ENCODE peak calls at places on chromosomes 6 and 20, in nine cellular contexts. One of them, this sample, is unnamed.

GRCh38 chr6:72922401-72922800 is 300.5 kb downstream of the KCNQ5 start:
- DNase-seq in KG1: no peak
- DNase-seq in H54: no peak
- DNase-seq in stromal cell of bone marrow: no peak
- DNase-seq in LoVo: no peak
- DNase-seq in NB4: no peak
- DNase-seq in NCI-H1930: no peak
- DNase-seq in left cardiac atrium: no peak
- DNase-seq in T-helper 9 cell: no peak
- DNase-seq in this sample: no peak

GRCh38 chr6:42788671-42789070 is 6.8 kb downstream of the BICRAL start:
- DNase-seq in KG1: no peak
- DNase-seq in H54: no peak
- DNase-seq in stromal cell of bone marrow: no peak
- DNase-seq in LoVo: no peak
- DNase-seq in NB4: no peak
- DNase-seq in NCI-H1930: no peak
- DNase-seq in left cardiac atrium: no peak
- DNase-seq in T-helper 9 cell: no peak
- DNase-seq in this sample: no peak

GRCh38 chr6:12010635-12011275 is 1.4 kb upstream of the HIVEP1 start:
- DNase-seq in KG1: no peak
- DNase-seq in H54: no peak
- DNase-seq in stromal cell of bone marrow: no peak
- DNase-seq in LoVo: peak; percentile 71
- DNase-seq in NB4: peak; percentile 75
- DNase-seq in NCI-H1930: peak; percentile 44
- DNase-seq in left cardiac atrium: peak; percentile 79
- DNase-seq in T-helper 9 cell: no peak
- DNase-seq in this sample: peak; percentile 70

GRCh38 chr6:136643850-136644596 is 93.8 kb upstream of the MAP7 start:
- DNase-seq in KG1: no peak
- DNase-seq in H54: peak; percentile 19
- DNase-seq in stromal cell of bone marrow: peak; percentile 66
- DNase-seq in LoVo: peak; percentile 81
- DNase-seq in NB4: peak; percentile 77
- DNase-seq in NCI-H1930: peak; percentile 63
- DNase-seq in left cardiac atrium: peak; percentile 92
- DNase-seq in T-helper 9 cell: peak; percentile 89
- DNase-seq in this sample: peak; percentile 80

GRCh38 chr6:4879724-4880372 is 103.6 kb downstream of the CDYL start:
- DNase-seq in KG1: no peak
- DNase-seq in H54: no peak
- DNase-seq in stromal cell of bone marrow: no peak
- DNase-seq in LoVo: no peak
- DNase-seq in NB4: no peak
- DNase-seq in NCI-H1930: no peak
- DNase-seq in left cardiac atrium: no peak
- DNase-seq in T-helper 9 cell: no peak
- DNase-seq in this sample: no peak

GRCh38 chr6:155417454-155417853 is 38.2 kb downstream of the NOX3 start:
- DNase-seq in KG1: no peak
- DNase-seq in H54: no peak
- DNase-seq in stromal cell of bone marrow: no peak
- DNase-seq in LoVo: no peak
- DNase-seq in NB4: peak; percentile 19
- DNase-seq in NCI-H1930: no peak
- DNase-seq in left cardiac atrium: no peak
- DNase-seq in T-helper 9 cell: no peak
- DNase-seq in this sample: no peak

GRCh38 chr6:108501559-108501958 is 59.2 kb upstream of the FOXO3 start:
- DNase-seq in KG1: no peak
- DNase-seq in H54: no peak
- DNase-seq in stromal cell of bone marrow: no peak
- DNase-seq in LoVo: peak; percentile 44
- DNase-seq in NB4: no peak
- DNase-seq in NCI-H1930: no peak
- DNase-seq in left cardiac atrium: no peak
- DNase-seq in T-helper 9 cell: no peak
- DNase-seq in this sample: no peak

GRCh38 chr6:132357120-132357519 is 44.2 kb downstream of the MOXD1 start:
- DNase-seq in KG1: no peak
- DNase-seq in H54: no peak
- DNase-seq in stromal cell of bone marrow: no peak
- DNase-seq in LoVo: no peak
- DNase-seq in NB4: no peak
- DNase-seq in NCI-H1930: no peak
- DNase-seq in left cardiac atrium: no peak
- DNase-seq in T-helper 9 cell: no peak
- DNase-seq in this sample: no peak

GRCh38 chr20:48310312-48310711 is 517.5 kb downstream of the PREX1 start:
- DNase-seq in KG1: no peak
- DNase-seq in H54: no peak
- DNase-seq in stromal cell of bone marrow: no peak
- DNase-seq in LoVo: no peak
- DNase-seq in NB4: no peak
- DNase-seq in NCI-H1930: no peak
- DNase-seq in left cardiac atrium: no peak
- DNase-seq in T-helper 9 cell: no peak
- DNase-seq in this sample: no peak

GRCh38 chr6:168404560-168404959 is 36.4 kb upstream of the SMOC2 start:
- DNase-seq in KG1: no peak
- DNase-seq in H54: no peak
- DNase-seq in stromal cell of bone marrow: no peak
- DNase-seq in LoVo: no peak
- DNase-seq in NB4: no peak
- DNase-seq in NCI-H1930: no peak
- DNase-seq in left cardiac atrium: no peak
- DNase-seq in T-helper 9 cell: no peak
- DNase-seq in this sample: no peak

GRCh38 chr6:72589096-72589495 is 32.8 kb upstream of the KCNQ5 start:
- DNase-seq in KG1: no peak
- DNase-seq in H54: no peak
- DNase-seq in stromal cell of bone marrow: peak; percentile 21
- DNase-seq in LoVo: no peak
- DNase-seq in NB4: no peak
- DNase-seq in NCI-H1930: no peak
- DNase-seq in left cardiac atrium: no peak
- DNase-seq in T-helper 9 cell: no peak
- DNase-seq in this sample: no peak

GRCh38 chr6:146813554-146813953 is 214.8 kb downstream of the ADGB start:
- DNase-seq in KG1: no peak
- DNase-seq in H54: no peak
- DNase-seq in stromal cell of bone marrow: no peak
- DNase-seq in LoVo: no peak
- DNase-seq in NB4: no peak
- DNase-seq in NCI-H1930: no peak
- DNase-seq in left cardiac atrium: no peak
- DNase-seq in T-helper 9 cell: no peak
- DNase-seq in this sample: no peak

GRCh38 chr6:149093643-149094042 is 223.9 kb upstream of the TAB2 start:
- DNase-seq in KG1: no peak
- DNase-seq in H54: no peak
- DNase-seq in stromal cell of bone marrow: no peak
- DNase-seq in LoVo: no peak
- DNase-seq in NB4: no peak
- DNase-seq in NCI-H1930: no peak
- DNase-seq in left cardiac atrium: no peak
- DNase-seq in T-helper 9 cell: no peak
- DNase-seq in this sample: no peak

GRCh38 chr20:56967916-56968315 is 298.5 kb downstream of the BMP7 start:
- DNase-seq in KG1: no peak
- DNase-seq in H54: no peak
- DNase-seq in stromal cell of bone marrow: no peak
- DNase-seq in LoVo: no peak
- DNase-seq in NB4: no peak
- DNase-seq in NCI-H1930: no peak
- DNase-seq in left cardiac atrium: no peak
- DNase-seq in T-helper 9 cell: no peak
- DNase-seq in this sample: no peak

GRCh38 chr20:3067139-3068009 is 4.0 kb upstream of the OXT start:
- DNase-seq in KG1: no peak
- DNase-seq in H54: no peak
- DNase-seq in stromal cell of bone marrow: no peak
- DNase-seq in LoVo: no peak
- DNase-seq in NB4: no peak
- DNase-seq in NCI-H1930: no peak
- DNase-seq in left cardiac atrium: no peak
- DNase-seq in T-helper 9 cell: no peak
- DNase-seq in this sample: no peak

GRCh38 chr6:154766993-154767392 is 33.8 kb downstream of the SCAF8 start:
- DNase-seq in KG1: no peak
- DNase-seq in H54: no peak
- DNase-seq in stromal cell of bone marrow: no peak
- DNase-seq in LoVo: no peak
- DNase-seq in NB4: no peak
- DNase-seq in NCI-H1930: no peak
- DNase-seq in left cardiac atrium: no peak
- DNase-seq in T-helper 9 cell: no peak
- DNase-seq in this sample: no peak

GRCh38 chr6:75952132-75952531 is 120.3 kb downstream of the IMPG1 start:
- DNase-seq in KG1: no peak
- DNase-seq in H54: no peak
- DNase-seq in stromal cell of bone marrow: no peak
- DNase-seq in LoVo: no peak
- DNase-seq in NB4: no peak
- DNase-seq in NCI-H1930: no peak
- DNase-seq in left cardiac atrium: no peak
- DNase-seq in T-helper 9 cell: no peak
- DNase-seq in this sample: no peak

GRCh38 chr6:166824146-166824879 is 132.0 kb downstream of the RNASET2 start:
- DNase-seq in KG1: no peak
- DNase-seq in H54: no peak
- DNase-seq in stromal cell of bone marrow: no peak
- DNase-seq in LoVo: no peak
- DNase-seq in NB4: no peak
- DNase-seq in NCI-H1930: no peak
- DNase-seq in left cardiac atrium: no peak
- DNase-seq in T-helper 9 cell: no peak
- DNase-seq in this sample: no peak

GRCh38 chr6:42390228-42390934 is 61.3 kb downstream of the TRERF1 start:
- DNase-seq in KG1: no peak
- DNase-seq in H54: no peak
- DNase-seq in stromal cell of bone marrow: no peak
- DNase-seq in LoVo: no peak
- DNase-seq in NB4: no peak
- DNase-seq in NCI-H1930: no peak
- DNase-seq in left cardiac atrium: no peak
- DNase-seq in T-helper 9 cell: no peak
- DNase-seq in this sample: no peak

GRCh38 chr6:11214911-11215310 is 17.6 kb downstream of the NEDD9 start:
- DNase-seq in KG1: no peak
- DNase-seq in H54: no peak
- DNase-seq in stromal cell of bone marrow: no peak
- DNase-seq in LoVo: no peak
- DNase-seq in NB4: no peak
- DNase-seq in NCI-H1930: no peak
- DNase-seq in left cardiac atrium: no peak
- DNase-seq in T-helper 9 cell: no peak
- DNase-seq in this sample: no peak

GRCh38 chr6:132907915-132908314 is 93.5 kb downstream of the RPS12 start:
- DNase-seq in KG1: no peak
- DNase-seq in H54: no peak
- DNase-seq in stromal cell of bone marrow: no peak
- DNase-seq in LoVo: no peak
- DNase-seq in NB4: no peak
- DNase-seq in NCI-H1930: no peak
- DNase-seq in left cardiac atrium: no peak
- DNase-seq in T-helper 9 cell: no peak
- DNase-seq in this sample: no peak

GRCh38 chr6:38180586-38180985 is 361.1 kb downstream of the ZFAND3 start:
- DNase-seq in KG1: no peak
- DNase-seq in H54: no peak
- DNase-seq in stromal cell of bone marrow: no peak
- DNase-seq in LoVo: no peak
- DNase-seq in NB4: no peak
- DNase-seq in NCI-H1930: no peak
- DNase-seq in left cardiac atrium: no peak
- DNase-seq in T-helper 9 cell: no peak
- DNase-seq in this sample: no peak

GRCh38 chr6:97790926-97791590 is 508.0 kb upstream of the MMS22L start:
- DNase-seq in KG1: no peak
- DNase-seq in H54: no peak
- DNase-seq in stromal cell of bone marrow: no peak
- DNase-seq in LoVo: no peak
- DNase-seq in NB4: no peak
- DNase-seq in NCI-H1930: no peak
- DNase-seq in left cardiac atrium: no peak
- DNase-seq in T-helper 9 cell: no peak
- DNase-seq in this sample: no peak

GRCh38 chr6:94636780-94637385 is 940.5 kb upstream of the MANEA start:
- DNase-seq in KG1: no peak
- DNase-seq in H54: no peak
- DNase-seq in stromal cell of bone marrow: no peak
- DNase-seq in LoVo: peak; percentile 22
- DNase-seq in NB4: peak; percentile 49
- DNase-seq in NCI-H1930: no peak
- DNase-seq in left cardiac atrium: no peak
- DNase-seq in T-helper 9 cell: no peak
- DNase-seq in this sample: peak; percentile 26

GRCh38 chr6:49462071-49462470 is 982 bp downstream of the MMUT start:
- DNase-seq in KG1: no peak
- DNase-seq in H54: no peak
- DNase-seq in stromal cell of bone marrow: no peak
- DNase-seq in LoVo: no peak
- DNase-seq in NB4: peak; percentile 11
- DNase-seq in NCI-H1930: no peak
- DNase-seq in left cardiac atrium: no peak
- DNase-seq in T-helper 9 cell: no peak
- DNase-seq in this sample: no peak

GRCh38 chr6:53857318-53858094 is 62.7 kb downstream of the LRRC1 start:
- DNase-seq in KG1: no peak
- DNase-seq in H54: no peak
- DNase-seq in stromal cell of bone marrow: no peak
- DNase-seq in LoVo: no peak
- DNase-seq in NB4: no peak
- DNase-seq in NCI-H1930: no peak
- DNase-seq in left cardiac atrium: no peak
- DNase-seq in T-helper 9 cell: no peak
- DNase-seq in this sample: no peak

GRCh38 chr20:50169329-50169823 is 15.9 kb upstream of the PEDS1 start:
- DNase-seq in KG1: peak; percentile 83
- DNase-seq in H54: no peak
- DNase-seq in stromal cell of bone marrow: no peak
- DNase-seq in LoVo: peak; percentile 67
- DNase-seq in NB4: peak; percentile 75
- DNase-seq in NCI-H1930: peak; percentile 38
- DNase-seq in left cardiac atrium: peak; percentile 74
- DNase-seq in T-helper 9 cell: peak; percentile 81
- DNase-seq in this sample: peak; percentile 78

GRCh38 chr6:169725270-169726048 is 1.2 kb upstream of the PHF10 start:
- DNase-seq in KG1: no peak
- DNase-seq in H54: no peak
- DNase-seq in stromal cell of bone marrow: no peak
- DNase-seq in LoVo: no peak
- DNase-seq in NB4: peak; percentile 75
- DNase-seq in NCI-H1930: no peak
- DNase-seq in left cardiac atrium: peak; percentile 77
- DNase-seq in T-helper 9 cell: no peak
- DNase-seq in this sample: peak; percentile 54

GRCh38 chr6:96186516-96187195 is 170.9 kb downstream of the FUT9 start:
- DNase-seq in KG1: no peak
- DNase-seq in H54: no peak
- DNase-seq in stromal cell of bone marrow: no peak
- DNase-seq in LoVo: no peak
- DNase-seq in NB4: no peak
- DNase-seq in NCI-H1930: no peak
- DNase-seq in left cardiac atrium: no peak
- DNase-seq in T-helper 9 cell: no peak
- DNase-seq in this sample: no peak

GRCh38 chr6:110325197-110325596 is 33.0 kb downstream of the METTL24 start:
- DNase-seq in KG1: no peak
- DNase-seq in H54: no peak
- DNase-seq in stromal cell of bone marrow: peak; percentile 13
- DNase-seq in LoVo: no peak
- DNase-seq in NB4: no peak
- DNase-seq in NCI-H1930: no peak
- DNase-seq in left cardiac atrium: no peak
- DNase-seq in T-helper 9 cell: no peak
- DNase-seq in this sample: no peak

GRCh38 chr6:29722773-29723665 is at the start of gene HLA-F:
- DNase-seq in KG1: no peak
- DNase-seq in H54: peak; percentile 88
- DNase-seq in stromal cell of bone marrow: peak; percentile 87
- DNase-seq in LoVo: peak; percentile 91
- DNase-seq in NB4: no peak
- DNase-seq in NCI-H1930: peak; percentile 68
- DNase-seq in left cardiac atrium: peak; percentile 89
- DNase-seq in T-helper 9 cell: peak; percentile 79
- DNase-seq in this sample: no peak

This sample was measured in Kasumi-1.